ENCODE peak calls at places on chromosome 10, in five cellular contexts. B is GM12878, V is K562, M is H1, A is HepG2. O is an unnamed sample.

GRCh38 chr10:133396035-133396624 is 2.2 kb downstream of the MTG1 start:
- DNase-seq in V (no peak), B (no peak), M (no peak), A (no peak), O (no peak)

GRCh38 chr10:123743441-123744225 is 77.5 kb downstream of the GPR26 start:
- DNase-seq in V (no peak), M (no peak), B (no peak), A (no peak), O (no peak)

GRCh38 chr10:102413053-102413705 is 5.4 kb downstream of the PSD start:
- DNase-seq in B (no peak), V (peak; percentile 45), A (no peak), M (no peak), O (peak; percentile 79)

GRCh38 chr10:124486635-124487034 is 25.0 kb downstream of the LHPP start:
- DNase-seq in A (peak; percentile 45), B (no peak), M (no peak), V (peak; percentile 74), O (no peak)

GRCh38 chr10:98469532-98469931 is 22.8 kb upstream of the HPS1 start:
- DNase-seq in A (no peak), B (no peak), M (no peak), V (no peak), O (no peak)

GRCh38 chr10:15353471-15353870 is 17.6 kb downstream of the FAM171A1 start:
- DNase-seq in V (no peak), B (no peak), A (peak; percentile 53), M (no peak), O (no peak)

GRCh38 chr10:119713744-119714483 is 11.9 kb upstream of the INPP5F start:
- DNase-seq in B (no peak), A (no peak), V (no peak), M (no peak), O (no peak)

GRCh38 chr10:27747096-27747451 is 1.5 kb upstream of the MKX start:
- DNase-seq in V (no peak), M (no peak), B (no peak), A (no peak), O (peak; percentile 60)

GRCh38 chr10:120575411-120575810 is 118.4 kb downstream of the PLPP4 start:
- DNase-seq in A (no peak), V (no peak), B (no peak), M (no peak), O (no peak)

GRCh38 chr10:100380400-100380799 is 33.4 kb downstream of the SCD start:
- DNase-seq in M (no peak), V (no peak), A (no peak), B (no peak), O (no peak)

GRCh38 chr10:124703778-124704427 is 40.3 kb downstream of the FAM53B start:
- DNase-seq in M (no peak), V (no peak), B (no peak), A (no peak), O (no peak)

GRCh38 chr10:69818676-69819239 is 17.1 kb downstream of the COL13A1 start:
- DNase-seq in A (no peak), B (no peak), V (no peak), M (no peak), O (no peak)

GRCh38 chr10:34697366-34698247 is 117.5 kb downstream of the PARD3 start:
- DNase-seq in V (no peak), B (no peak), M (no peak), A (no peak), O (no peak)

GRCh38 chr10:94630017-94630688 is 53.4 kb upstream of the CYP2C18 start:
- DNase-seq in A (peak; percentile 21), B (no peak), V (peak; percentile 16), M (no peak), O (peak; percentile 67)

GRCh38 chr10:17171131-17171530 is 30.3 kb downstream of the TRDMT1 start:
- DNase-seq in V (no peak), M (no peak), B (no peak), A (no peak), O (peak; percentile 8)

GRCh38 chr10:51312817-51313216 is 238.5 kb downstream of the PRKG1 start:
- DNase-seq in V (no peak), A (no peak), B (no peak), M (no peak), O (no peak)

GRCh38 chr10:6885284-6885683 is 305.2 kb upstream of the PRKCQ start:
- DNase-seq in A (no peak), M (no peak), B (no peak), V (no peak), O (no peak)

GRCh38 chr10:35462491-35462934 is 126.2 kb downstream of the CCNY start:
- DNase-seq in V (no peak), B (no peak), A (peak; percentile 56), M (no peak), O (no peak)

GRCh38 chr10:49690673-49691356 is 11.4 kb downstream of the C10orf53 start:
- DNase-seq in V (no peak), M (no peak), B (no peak), A (no peak), O (peak; percentile 47)

GRCh38 chr10:78985973-78986372 is 82.8 kb upstream of the ZMIZ1 start:
- DNase-seq in A (no peak), V (no peak), M (no peak), B (no peak), O (no peak)

GRCh38 chr10:106661767-106662140 is 502.8 kb downstream of the SORCS1 start:
- DNase-seq in M (no peak), B (no peak), V (no peak), A (no peak), O (no peak)

GRCh38 chr10:16679511-16679910 is 137.7 kb downstream of the RSU1 start:
- DNase-seq in M (no peak), V (no peak), A (no peak), B (no peak), O (no peak)

GRCh38 chr10:43201545-43202131 is 63.4 kb downstream of the CSGALNACT2 start:
- DNase-seq in M (peak; percentile 43), B (no peak), V (no peak), A (no peak), O (no peak)

GRCh38 chr10:34109481-34109880 is 705.6 kb downstream of the PARD3 start:
- DNase-seq in B (no peak), M (no peak), A (no peak), V (no peak), O (no peak)

GRCh38 chr10:646118-646524 is 43.3 kb downstream of the DIP2C start:
- DNase-seq in A (no peak), V (no peak), B (no peak), M (no peak), O (no peak)

GRCh38 chr10:124618674-124619073 is 125.5 kb downstream of the FAM53B start:
- DNase-seq in B (no peak), A (no peak), M (no peak), V (no peak), O (no peak)

GRCh38 chr10:44925224-44925623 is 14.1 kb downstream of the TMEM72 start:
- DNase-seq in M (peak; percentile 75), B (no peak), V (peak; percentile 46), A (peak; percentile 60), O (peak; percentile 89)

GRCh38 chr10:102675887-102676616 is 31.8 kb downstream of the TRIM8 start:
- DNase-seq in A (peak; percentile 79), B (no peak), M (no peak), V (no peak), O (no peak)

GRCh38 chr10:72626444-72626754 is 520 bp upstream of the MICU1 start:
- DNase-seq in A (no peak), B (no peak), M (no peak), V (no peak), O (no peak)

GRCh38 chr10:63068246-63068645 is 64.9 kb upstream of the NRBF2 start:
- DNase-seq in V (no peak), B (no peak), A (no peak), M (no peak), O (no peak)

DNA sequence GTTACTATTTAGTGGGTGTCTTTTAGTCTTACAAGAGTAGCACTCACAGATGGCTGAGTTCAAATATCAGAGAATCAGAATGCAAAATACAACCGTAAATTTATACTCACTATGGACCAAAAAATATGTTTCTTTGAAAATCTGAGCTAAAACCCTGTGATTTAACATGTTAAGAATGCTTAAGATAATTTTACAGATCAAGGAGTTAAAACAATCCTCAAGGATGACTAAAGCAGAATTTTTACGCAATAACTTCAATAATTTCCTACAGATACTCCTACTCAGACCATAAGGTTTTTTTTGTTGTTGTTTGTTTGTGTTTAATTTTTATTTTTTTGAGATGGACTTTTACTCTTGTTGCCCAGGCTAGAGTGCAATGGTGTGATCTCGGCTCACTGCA is 47.9 kb upstream of the CCDC6 start:
- DNase-seq in V (no peak), M (no peak), B (no peak), A (no peak), O (no peak)
- H2AFZ ChIP-seq in V (no peak overlapping the region), M (no peak overlapping the region), B (no peak overlapping the region), A (no peak overlapping the region), O (no peak overlapping the region)

GRCh38 chr10:71218046-71218832 is 5.9 kb downstream of the UNC5B start:
- DNase-seq in M (no peak), B (no peak), V (peak; percentile 37), A (peak; percentile 20), O (no peak)
- TF ChIP-seq CREB1 in M (no peak), B (no peak), V (no peak), A (no peak), O (no peak)

GRCh38 chr10:4699950-4700730 is 125.9 kb upstream of the AKR1E2 start:
- DNase-seq in A (no peak), B (no peak), V (no peak), M (no peak), O (no peak)
- H2AFZ ChIP-seq in A (no peak overlapping the region), B (no peak overlapping the region), V (no peak overlapping the region), M (peak overlapping the region; percentile 6), O (no peak overlapping the region)

GRCh38 chr10:31102421-31102820 is 70.8 kb upstream of the ZNF438 start:
- DNase-seq in A (no peak), M (no peak), V (no peak), B (no peak), O (no peak)

GRCh38 chr10:31100662-31101061 is 69.0 kb upstream of the ZNF438 start:
- DNase-seq in B (no peak), A (no peak), V (no peak), M (peak; percentile 17), O (no peak)

GRCh38 chr10:31101123-31101522 is 69.5 kb upstream of the ZNF438 start:
- DNase-seq in V (no peak), B (peak; percentile 59), M (no peak), A (no peak), O (no peak)

GRCh38 chr10:31100176-31100575 is 68.5 kb upstream of the ZNF438 start:
- DNase-seq in M (no peak), A (no peak), V (no peak), B (peak; percentile 24), O (no peak)

GRCh38 chr10:31103096-31103495 is 71.4 kb upstream of the ZNF438 start:
- DNase-seq in V (no peak), A (no peak), M (peak; percentile 41), B (no peak), O (no peak)
- TF ChIP-seq CREB1 in V (no peak), A (no peak), M (no peak), B (no peak), O (no peak)

GRCh38 chr10:110305767-110306451 is 1.2 kb upstream of the SMNDC1 start:
- DNase-seq in A (peak; percentile 74), M (no peak), B (peak; percentile 65), V (peak; percentile 14), O (peak; percentile 82)
- H2AFZ ChIP-seq in A (no peak overlapping the region), M (no peak overlapping the region), B (peak overlapping the region; percentile 48), V (peak overlapping the region; percentile 83), O (no peak overlapping the region)